ENCODE peak calls at places on chromosomes 13 and 19, in four cellular contexts. U is cardiac muscle cell, N is A673, L is aorta. S is an unnamed sample. For H3K27me3, the result is how much of the 10 kb centered on the place peaks cover.

GRCh38 chr19:58397533-58398037 is 2.1 kb downstream of the RNF225 start:
- DNase-seq in U (no peak), N (no peak), L (peak), S (no peak)

GRCh38 chr19:17491287-17491686 is 20.2 kb upstream of the PGLS start:
- DNase-seq in N (no peak), L (no peak), U (no peak), S (peak)

GRCh38 chr19:37933965-37934364 is 27.0 kb downstream of the SIPA1L3 start:
- DNase-seq in L (no peak), N (no peak), U (peak), S (peak)

GRCh38 chr13:74920945-74921725 is 560.8 kb downstream of the TBC1D4 start:
- DNase-seq in U (no peak), N (no peak), L (no peak), S (no peak)

GRCh38 chr19:15640294-15640903 is at the start of gene CYP4F3:
- DNase-seq in U (peak), L (no peak), N (peak), S (peak)

GRCh38 chr19:5933391-5933998 is 19.4 kb downstream of the CAPS start:
- DNase-seq in N (no peak), L (no peak), U (no peak), S (no peak)

GRCh38 chr13:109026266-109026665 is 396.9 kb downstream of the MYO16 start:
- DNase-seq in U (no peak), N (no peak), L (no peak), S (no peak)

GRCh38 chr13:48567521-48568331 is 34.8 kb upstream of the RCBTB2 start:
- DNase-seq in N (no peak), L (no peak), U (peak), S (no peak)

GRCh38 chr13:91157273-91158014 is 190.0 kb upstream of the MIR17HG start:
- DNase-seq in U (no peak), N (no peak), L (no peak), S (no peak)

GRCh38 chr13:32134991-32135390 is 103.4 kb downstream of the FRY start:
- DNase-seq in N (no peak), L (no peak), U (no peak), S (no peak)

GRCh38 chr13:70171151-70171550 is 62.9 kb upstream of the KLHL1 start:
- DNase-seq in U (no peak), N (no peak), L (no peak), S (no peak)

GRCh38 chr19:37779139-37780035 is at the start of gene ZNF573:
- DNase-seq in N (peak), L (peak), U (peak), S (peak)

GRCh38 chr19:48403606-48404005 is 10.1 kb downstream of the GRIN2D start:
- DNase-seq in N (peak), U (peak), L (no peak), S (peak)

GRCh38 chr13:53200498-53201453 is 172.2 kb downstream of the OLFM4 start:
- DNase-seq in U (peak), N (peak), L (peak), S (peak)

GRCh38 chr19:48678201-48678600 is 5.4 kb upstream of the NTN5 start:
- DNase-seq in L (no peak), U (no peak), N (no peak), S (no peak)

GRCh38 chr19:42356686-42357085 is 31.3 kb downstream of the MEGF8 start:
- DNase-seq in U (no peak), L (no peak), N (no peak), S (no peak)
- H3K27ac ChIP-seq in U (no peak), L (no peak), N (no peak), S (no peak)

DNA sequence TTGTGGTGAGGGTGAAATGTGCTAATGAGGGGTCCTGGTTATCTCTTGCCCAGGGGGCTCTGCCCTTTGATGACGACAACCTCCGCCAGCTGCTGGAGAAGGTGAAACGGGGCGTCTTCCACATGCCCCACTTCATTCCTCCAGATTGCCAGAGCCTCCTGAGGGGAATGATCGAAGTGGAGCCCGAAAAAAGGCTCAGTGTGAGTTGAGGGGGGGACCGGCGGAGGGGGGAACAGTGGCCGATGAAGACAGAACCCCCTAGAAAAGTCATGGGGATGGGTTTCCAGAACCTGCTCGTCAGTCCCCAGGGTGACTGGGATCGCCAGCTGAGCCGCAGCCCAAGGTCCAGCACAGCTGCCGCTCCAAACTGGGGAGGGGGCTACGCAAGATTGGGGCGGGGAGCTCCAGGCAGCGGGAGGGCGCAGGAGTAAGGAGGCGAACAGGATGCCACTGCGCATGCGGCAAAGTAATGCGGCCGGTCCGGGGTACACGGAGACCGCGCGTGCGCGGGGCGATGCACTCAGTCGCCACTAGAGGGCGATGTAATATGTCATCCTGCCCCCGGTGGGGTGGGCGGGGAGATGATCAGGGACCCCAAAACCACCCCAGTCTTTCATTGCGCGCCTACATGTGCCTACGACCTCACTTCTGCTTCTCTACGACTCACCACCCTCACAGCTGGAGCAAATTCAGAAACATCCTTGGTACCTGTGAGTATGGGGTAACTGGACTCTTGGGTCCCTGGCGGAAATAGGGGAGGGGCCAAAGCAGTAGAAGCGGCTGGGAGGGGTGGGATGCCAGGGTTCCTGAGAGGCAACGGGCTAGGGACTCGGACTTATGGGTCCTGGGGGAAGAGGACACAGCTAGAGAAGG is 17.9 kb downstream of the BRSK1 start:
- DNase-seq in L (peak), U (peak), N (peak), S (peak)
- H3K4me3 ChIP-seq in L (no peak), U (no peak), N (peak), S (peak)

GRCh38 chr19:46226438-46226973 is 3.0 kb upstream of the IGFL1 start:
- DNase-seq in N (no peak), U (no peak), L (no peak), S (no peak)
- H3K27me3 ChIP-seq in N (half or more), U (under half), L (under half), S (under half)

GRCh38 chr19:8336072-8336569 is 6.9 kb downstream of the KANK3 start:
- DNase-seq in U (no peak), L (no peak), N (no peak), S (no peak)

GRCh38 chr19:8338835-8339234 is 4.2 kb downstream of the KANK3 start:
- DNase-seq in U (no peak), L (no peak), N (no peak), S (no peak)

GRCh38 chr19:8336665-8337064 is 6.4 kb downstream of the KANK3 start:
- DNase-seq in N (no peak), U (no peak), L (no peak), S (no peak)

GRCh38 chr19:8335343-8336071 is 7.6 kb downstream of the KANK3 start:
- DNase-seq in L (no peak), N (no peak), U (no peak), S (peak)

DNA sequence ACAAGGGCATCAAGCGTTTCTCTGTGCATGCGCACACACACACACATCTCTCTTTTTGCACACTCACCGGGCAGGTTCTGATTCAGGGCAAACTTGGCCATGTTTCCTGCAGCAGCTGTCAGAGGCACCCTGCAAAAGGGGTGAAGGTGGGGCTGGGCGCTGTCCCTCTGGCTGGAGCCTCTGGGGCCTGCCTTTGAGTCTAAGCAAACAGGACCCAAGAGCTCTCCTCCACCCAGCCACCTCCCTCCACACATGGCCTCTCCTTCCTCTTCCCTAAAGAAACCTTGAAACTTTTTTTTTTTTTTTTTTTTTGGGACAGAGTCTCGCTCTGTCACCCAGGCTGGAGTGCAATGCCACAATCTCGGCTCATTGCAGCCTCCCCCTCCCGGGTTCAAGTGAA is 5.3 kb downstream of the KANK3 start:
- DNase-seq in L (no peak), N (no peak), U (no peak), S (no peak)
- H3K27ac ChIP-seq in L (no peak), N (no peak), U (no peak), S (no peak)

GRCh38 chr19:2047449-2048103 is 3.5 kb downstream of the MKNK2 start:
- DNase-seq in L (peak), U (no peak), N (no peak), S (peak)
- H3K4me3 ChIP-seq in L (no peak), U (no peak), N (no peak), S (no peak)

GRCh38 chr19:41926028-41926860 is 2.0 kb downstream of the ERFL start:
- DNase-seq in U (no peak), L (no peak), N (no peak), S (no peak)
- H3K27me3 ChIP-seq in U (half or more), L (under half), N (under half), S (under half)

GRCh38 chr19:39824143-39825092 is 9.5 kb downstream of the DYRK1B start:
- DNase-seq in N (peak), U (peak), L (peak), S (peak)

GRCh38 chr19:39825093-39825463 is 8.9 kb downstream of the DYRK1B start:
- DNase-seq in L (no peak), N (no peak), U (no peak), S (no peak)

GRCh38 chr19:39825531-39826076 is 8.4 kb downstream of the DYRK1B start:
- DNase-seq in N (no peak), L (no peak), U (no peak), S (peak)

GRCh38 chr19:39826311-39826945 is 7.5 kb downstream of the DYRK1B start:
- DNase-seq in N (no peak), L (no peak), U (no peak), S (no peak)

GRCh38 chr19:39823693-39824092 is 10.3 kb downstream of the DYRK1B start:
- DNase-seq in L (no peak), U (no peak), N (no peak), S (no peak)
- H3K27ac ChIP-seq in L (no peak), U (peak), N (peak), S (peak)

GRCh38 chr19:3398114-3398899 is 31.9 kb downstream of the NFIC start:
- DNase-seq in N (no peak), L (peak), U (peak), S (peak)
- H3K4me3 ChIP-seq in N (no peak), L (no peak), U (no peak), S (peak)

DNA sequence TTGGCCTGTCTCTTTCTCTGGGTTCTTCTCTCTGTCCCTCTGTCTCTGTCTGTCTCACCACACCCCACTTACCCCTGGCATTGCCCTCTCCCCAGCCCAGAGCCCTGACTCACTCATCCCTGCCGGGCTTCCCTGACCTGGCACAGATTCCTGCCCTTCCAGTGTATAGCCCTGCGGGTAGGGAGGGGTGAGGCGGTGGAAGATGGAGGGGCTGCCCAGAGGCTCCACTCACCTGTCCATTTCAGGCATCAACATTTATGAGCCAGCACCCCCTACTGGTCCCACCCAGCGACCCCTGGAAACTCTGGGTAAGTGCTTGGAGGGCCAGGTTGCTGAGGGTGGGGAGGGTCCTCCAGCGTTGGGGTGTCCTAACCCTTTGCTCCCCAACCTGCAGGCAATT is 1.0 kb downstream of the NCCRP1 start:
- DNase-seq in U (no peak), L (no peak), N (no peak), S (no peak)
- H3K27me3 ChIP-seq in U (under half), L (under half), N (under half), S (under half)

S was measured in right cardiac atrium.